ENCODE peak calls at places on chromosomes 11 and 22, in five cellular contexts. O, M, J, Z and S are unnamed samples.

GRCh38 chr22:27799334-27800249 is 2.0 kb downstream of the MN1 start:
- DNase-seq in O (no peak), M (no peak), J (no peak), Z (no peak), S (no peak)

GRCh38 chr11:24509114-24509513 is 12.3 kb downstream of the LUZP2 start:
- DNase-seq in O (no peak), M (no peak), J (no peak), Z (no peak), S (no peak)

GRCh38 chr11:26028294-26028954 is 303.5 kb upstream of the ANO3 start:
- DNase-seq in O (no peak), M (no peak), J (peak; percentile 8), Z (peak; percentile 54), S (no peak)

GRCh38 chr22:49853981-49854791 is 542 bp downstream of the ZBED4 start:
- DNase-seq in O (peak; percentile 68), M (no peak), J (no peak), Z (peak; percentile 24), S (no peak)

GRCh38 chr11:62545437-62546243 is 966 bp downstream of the AHNAK start:
- DNase-seq in O (peak; percentile 93), M (peak; percentile 97), J (peak; percentile 86), Z (peak; percentile 88), S (peak; percentile 64)

GRCh38 chr22:42697542-42698013 is 23.1 kb downstream of the A4GALT start:
- DNase-seq in O (peak; percentile 65), M (peak; percentile 89), J (no peak), Z (peak; percentile 75), S (no peak)

GRCh38 chr22:36144886-36145541 is 15.5 kb downstream of the APOL3 start:
- DNase-seq in O (peak; percentile 49), M (no peak), J (peak; percentile 43), Z (peak; percentile 78), S (peak; percentile 32)

GRCh38 chr11:9765320-9766101 is 101.6 kb downstream of the SWAP70 start:
- DNase-seq in O (no peak), M (peak; percentile 92), J (no peak), Z (peak; percentile 98), S (peak; percentile 84)

GRCh38 chr11:125464266-125464662 is 31.8 kb downstream of the FEZ1 start:
- DNase-seq in O (no peak), M (peak; percentile 56), J (no peak), Z (peak; percentile 11), S (no peak)

GRCh38 chr11:125451400-125452124 is 44.5 kb downstream of the FEZ1 start:
- DNase-seq in O (peak; percentile 46), M (peak; percentile 86), J (no peak), Z (no peak), S (no peak)

GRCh38 chr11:57205046-57205671 is 23.4 kb downstream of the LRRC55 start:
- DNase-seq in O (no peak), M (no peak), J (peak; percentile 47), Z (peak; percentile 82), S (peak; percentile 82)

GRCh38 chr11:117382746-117383145 is 55.1 kb downstream of the CEP164 start:
- DNase-seq in O (no peak), M (no peak), J (no peak), Z (no peak), S (no peak)

GRCh38 chr11:122743949-122744876 is 88.7 kb downstream of the UBASH3B start:
- DNase-seq in O (no peak), M (no peak), J (no peak), Z (peak; percentile 39), S (no peak)

GRCh38 chr22:17811119-17811518 is 36.9 kb upstream of the BID start:
- DNase-seq in O (no peak), M (no peak), J (no peak), Z (no peak), S (no peak)

GRCh38 chr11:118152552-118153471 is at the start of gene SCN4B:
- DNase-seq in O (peak; percentile 63), M (no peak), J (no peak), Z (peak; percentile 22), S (no peak)

GRCh38 chr11:123509737-123510578 is 79.9 kb downstream of the GRAMD1B start:
- DNase-seq in O (no peak), M (no peak), J (no peak), Z (peak; percentile 55), S (no peak)

GRCh38 chr22:29520851-29521250 is 32.7 kb downstream of the THOC5 start:
- DNase-seq in O (no peak), M (no peak), J (no peak), Z (peak; percentile 45), S (peak; percentile 55)

GRCh38 chr22:16987822-16988221 is 20.2 kb downstream of the GAB4 start:
- DNase-seq in O (no peak), M (peak; percentile 80), J (no peak), Z (no peak), S (no peak)

GRCh38 chr11:9601041-9601875 is 27.8 kb downstream of the WEE1 start:
- DNase-seq in O (no peak), M (no peak), J (no peak), Z (peak; percentile 59), S (peak; percentile 51)

GRCh38 chr11:94151903-94152677 is 23.4 kb downstream of the PANX1 start:
- DNase-seq in O (no peak), M (no peak), J (no peak), Z (peak; percentile 74), S (no peak)

GRCh38 chr11:74684661-74685060 is 46.6 kb downstream of the CHRDL2 start:
- DNase-seq in O (no peak), M (no peak), J (no peak), Z (no peak), S (no peak)

GRCh38 chr11:74682731-74683278 is 48.4 kb downstream of the CHRDL2 start:
- DNase-seq in O (no peak), M (no peak), J (no peak), Z (no peak), S (no peak)

GRCh38 chr11:74683941-74684481 is 47.2 kb downstream of the CHRDL2 start:
- DNase-seq in O (no peak), M (no peak), J (no peak), Z (peak; percentile 53), S (no peak)

GRCh38 chr11:74681686-74682651 is 49.3 kb downstream of the CHRDL2 start:
- DNase-seq in O (peak; percentile 74), M (no peak), J (no peak), Z (no peak), S (no peak)

DNA sequence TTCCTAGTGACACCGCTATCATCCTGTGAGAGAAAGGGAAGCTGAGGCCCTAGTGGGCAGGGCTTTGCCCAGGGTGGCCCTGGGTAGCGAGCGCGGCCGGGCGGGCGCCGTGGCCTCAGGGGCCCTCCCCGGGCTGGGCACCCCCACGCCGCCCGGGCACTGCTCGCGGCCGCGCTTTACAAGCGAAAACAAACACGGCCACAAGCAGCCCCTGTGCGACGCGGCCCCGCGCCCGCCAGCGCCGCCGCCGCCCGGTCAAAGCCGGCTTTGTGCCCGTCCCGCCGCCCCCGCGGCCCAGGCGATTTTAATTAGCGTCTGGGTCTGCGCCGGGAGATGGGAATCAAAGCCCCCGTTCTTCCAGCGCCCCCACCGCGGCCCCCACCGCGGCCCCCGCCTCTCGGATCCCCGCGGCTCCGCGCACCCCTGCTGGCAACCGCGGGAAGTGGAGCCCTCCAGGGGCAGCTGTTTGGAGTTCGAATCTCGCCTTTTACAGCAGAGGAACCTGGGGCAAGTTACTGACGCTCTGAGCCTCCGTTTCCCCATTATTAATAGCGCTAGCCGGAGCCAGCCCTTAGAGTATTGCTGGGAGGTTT is 47.9 kb downstream of the CHRDL2 start:
- DNase-seq in O (no peak), M (no peak), J (no peak), Z (peak; percentile 25), S (no peak)
- TF ChIP-seq CTCF in O (peak; percentile 57), M (peak; percentile 48), J (peak; percentile 44), Z (peak; percentile 48), S (peak; percentile 39)

DNA sequence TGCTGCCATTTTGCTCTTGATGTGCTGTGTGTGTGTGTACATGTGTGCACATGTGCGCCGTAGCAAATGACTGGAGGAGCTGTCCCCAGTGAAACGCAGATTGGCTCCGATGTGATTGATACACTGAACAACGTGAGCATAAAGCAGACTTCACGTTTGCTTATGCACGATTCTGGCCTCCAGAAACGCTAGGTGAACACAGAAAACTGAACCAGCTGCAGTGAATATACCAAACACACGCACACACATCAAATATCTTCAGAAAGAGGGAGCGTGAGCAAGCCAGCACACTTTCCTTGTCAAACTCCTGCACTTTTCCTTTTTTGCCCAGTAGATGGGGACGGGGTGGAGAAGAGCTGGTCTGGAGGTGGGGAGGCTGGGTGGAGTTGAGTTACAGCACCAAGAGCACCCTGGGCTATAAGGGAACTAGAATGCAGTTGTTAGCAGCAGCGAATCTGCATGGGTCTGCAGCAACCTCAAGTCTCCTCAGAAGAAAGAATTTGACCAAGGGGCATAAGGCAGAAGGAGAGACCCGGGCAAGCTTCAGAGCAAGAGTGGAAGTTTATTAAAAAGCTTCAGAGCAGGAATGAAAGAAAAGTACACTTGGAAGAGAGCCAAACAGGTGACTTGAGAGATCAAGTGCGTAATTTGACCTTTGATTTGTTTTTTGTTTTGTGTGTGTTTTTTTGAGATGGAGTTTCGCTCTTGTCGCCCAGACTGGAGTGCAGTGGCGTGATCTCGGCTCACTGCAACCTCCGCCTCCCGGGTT is 77.8 kb upstream of the CADM1 start:
- DNase-seq in O (no peak), M (no peak), J (no peak), Z (peak; percentile 4), S (no peak)
- TF ChIP-seq CTCF in O (no peak), M (peak; percentile 47), J (no peak), Z (peak; percentile 13), S (peak; percentile 23)

DNA sequence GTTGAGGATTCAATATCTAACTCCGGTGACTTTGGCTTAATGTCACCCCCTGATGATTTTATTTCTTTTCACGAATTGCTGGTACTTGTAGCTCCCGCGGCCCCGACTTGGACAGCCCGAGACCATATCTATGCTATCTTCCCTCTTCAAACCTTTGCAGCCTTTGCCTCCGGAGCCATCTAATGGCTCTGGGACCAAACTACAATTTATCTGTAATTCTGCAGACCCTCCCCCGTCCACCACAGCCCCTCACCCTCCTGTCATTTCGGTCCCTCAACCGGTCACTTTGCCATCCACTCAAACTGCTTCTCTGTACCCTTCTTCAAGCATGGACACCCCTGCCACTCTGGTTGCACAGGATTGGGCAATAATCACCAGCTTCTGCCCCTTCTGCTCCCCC is 25.7 kb upstream of the ALDH3B2 start:
- DNase-seq in O (no peak), M (no peak), J (no peak), Z (no peak), S (no peak)
- TF ChIP-seq CTCF in O (no peak), M (no peak), J (no peak), Z (no peak), S (no peak)

GRCh38 chr11:58640386-58641023 is 18.0 kb downstream of the CNTF start:
- DNase-seq in O (no peak), M (no peak), J (no peak), Z (no peak), S (no peak)

GRCh38 chr11:58637367-58637766 is 14.9 kb downstream of the CNTF start:
- DNase-seq in O (no peak), M (no peak), J (no peak), Z (no peak), S (no peak)

GRCh38 chr11:58639103-58639502 is 16.6 kb downstream of the CNTF start:
- DNase-seq in O (no peak), M (no peak), J (no peak), Z (no peak), S (no peak)

GRCh38 chr11:58632510-58632909 is 10.0 kb downstream of the CNTF start:
- DNase-seq in O (peak; percentile 36), M (no peak), J (no peak), Z (no peak), S (no peak)

DNA sequence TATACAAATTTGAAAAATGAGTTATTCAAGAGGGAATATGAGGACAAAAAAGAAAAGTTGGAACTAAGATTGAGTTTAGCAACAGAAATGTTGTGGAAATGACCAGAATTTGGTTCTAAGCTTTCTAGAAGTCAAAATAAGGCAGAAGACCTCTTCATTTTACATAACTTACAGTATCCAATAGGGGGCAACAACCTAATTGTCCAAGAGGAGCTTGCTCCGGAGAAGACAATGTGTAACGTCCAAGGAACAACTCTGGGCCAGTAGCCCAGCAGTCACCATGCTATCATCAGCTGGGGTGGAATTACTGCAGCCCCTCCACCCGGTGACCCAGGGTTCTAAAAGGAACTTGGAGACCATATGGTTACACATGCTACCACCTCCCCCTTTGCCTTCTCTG is 14.1 kb downstream of the CNTF start:
- DNase-seq in O (no peak), M (no peak), J (no peak), Z (no peak), S (no peak)
- TF ChIP-seq CTCF in O (no peak), M (no peak), J (no peak), Z (no peak), S (no peak)